ENCODE peak calls at places on chromosome 10, in seven cellular contexts. C is hippocampal formation; H is CD8-positive, alpha-beta T cell; U is AG20443; B is Right ventricle myocardium inferior; Y is AML-193; Z is nephron progenitor cell. F is an unnamed sample.

GRCh38 chr10:22338260-22338894 is 6.9 kb upstream of the SPAG6 start:
- DNase-seq in C (no peak), H (no peak), U (no peak), B (no peak), Y (no peak), Z (no peak), F (no peak)

GRCh38 chr10:91071786-91072185 is 148.7 kb upstream of the PCGF5 start:
- DNase-seq in C (no peak), H (no peak), U (no peak), B (no peak), Y (no peak), Z (no peak), F (no peak)

GRCh38 chr10:62426086-62426485 is 51.9 kb downstream of the ZNF365 start:
- DNase-seq in C (no peak), H (no peak), U (no peak), B (no peak), Y (no peak), Z (no peak), F (no peak)

GRCh38 chr10:71766717-71767419 is 6.5 kb downstream of the VSIR start:
- DNase-seq in C (no peak), H (no peak), U (peak), B (peak), Y (no peak), Z (no peak), F (no peak)

GRCh38 chr10:24953350-24954074 is 1.1 kb upstream of the PRTFDC1 start:
- DNase-seq in C (no peak), H (no peak), U (peak), B (no peak), Y (no peak), Z (no peak), F (no peak)

GRCh38 chr10:50941629-50942028 is 56.2 kb upstream of the A1CF start:
- DNase-seq in C (no peak), H (no peak), U (no peak), B (no peak), Y (no peak), Z (no peak), F (no peak)

GRCh38 chr10:23512355-23513058 is 73.6 kb downstream of the OTUD1 start:
- DNase-seq in C (no peak), H (no peak), U (no peak), B (no peak), Y (peak), Z (no peak), F (no peak)

GRCh38 chr10:101062231-101063161 is 707 bp downstream of the KAZALD1 start:
- DNase-seq in C (no peak), H (peak), U (peak), B (peak), Y (peak), Z (peak), F (peak)

GRCh38 chr10:125460326-125460725 is 222.6 kb downstream of the TEX36 start:
- DNase-seq in C (no peak), H (no peak), U (no peak), B (no peak), Y (no peak), Z (no peak), F (no peak)

GRCh38 chr10:22022257-22023051 is 18.9 kb upstream of the DNAJC1 start:
- DNase-seq in C (no peak), H (peak), U (no peak), B (no peak), Y (no peak), Z (no peak), F (peak)

GRCh38 chr10:97543025-97543546 is 29.5 kb upstream of the ANKRD2 start:
- DNase-seq in C (peak), H (peak), U (peak), B (peak), Y (peak), Z (no peak), F (no peak)

GRCh38 chr10:91642831-91643692 is 10.2 kb upstream of the PPP1R3C start:
- DNase-seq in C (no peak), H (no peak), U (peak), B (no peak), Y (no peak), Z (no peak), F (no peak)

GRCh38 chr10:79185067-79185774 is 116.5 kb downstream of the ZMIZ1 start:
- DNase-seq in C (no peak), H (no peak), U (no peak), B (peak), Y (no peak), Z (no peak), F (no peak)

GRCh38 chr10:103295391-103296044 is 18.6 kb downstream of the INA start:
- DNase-seq in C (no peak), H (no peak), U (peak), B (no peak), Y (no peak), Z (no peak), F (no peak)

GRCh38 chr10:63699785-63700184 is 178.6 kb downstream of the REEP3 start:
- DNase-seq in C (no peak), H (no peak), U (no peak), B (no peak), Y (no peak), Z (no peak), F (no peak)

GRCh38 chr10:132305654-132306340 is 2.0 kb downstream of the STK32C start:
- DNase-seq in C (no peak), H (no peak), U (no peak), B (no peak), Y (no peak), Z (no peak), F (no peak)

GRCh38 chr10:84706875-84707274 is 378.5 kb downstream of the CCSER2 start:
- DNase-seq in C (no peak), H (no peak), U (peak), B (no peak), Y (no peak), Z (no peak), F (no peak)

GRCh38 chr10:129373718-129374117 is 93.3 kb upstream of the MGMT start:
- DNase-seq in C (no peak), H (no peak), U (no peak), B (no peak), Y (no peak), Z (no peak), F (no peak)

GRCh38 chr10:15558136-15558535 is 161.6 kb downstream of the ITGA8 start:
- DNase-seq in C (no peak), H (no peak), U (peak), B (no peak), Y (no peak), Z (no peak), F (no peak)

GRCh38 chr10:4498763-4499251 is 327.2 kb upstream of the AKR1E2 start:
- DNase-seq in C (peak), H (no peak), U (peak), B (no peak), Y (no peak), Z (no peak), F (no peak)

GRCh38 chr10:80945267-80945880 is 407.7 kb downstream of the SH2D4B start:
- DNase-seq in C (no peak), H (no peak), U (no peak), B (no peak), Y (no peak), Z (no peak), F (no peak)

GRCh38 chr10:33832124-33832787 is 497.8 kb upstream of the NRP1 start:
- DNase-seq in C (peak), H (no peak), U (no peak), B (no peak), Y (no peak), Z (no peak), F (no peak)

GRCh38 chr10:79422178-79422892 is 23.1 kb downstream of the ZCCHC24 start:
- DNase-seq in C (no peak), H (no peak), U (peak), B (peak), Y (no peak), Z (peak), F (no peak)

GRCh38 chr10:101896466-101896865 is 52.9 kb upstream of the KCNIP2 start:
- DNase-seq in C (no peak), H (no peak), U (no peak), B (no peak), Y (no peak), Z (no peak), F (no peak)

GRCh38 chr10:12067336-12067735 is 1.4 kb upstream of the DHTKD1 start:
- DNase-seq in C (no peak), H (no peak), U (peak), B (no peak), Y (no peak), Z (no peak), F (no peak)

GRCh38 chr10:59337254-59337653 is 25.1 kb downstream of the FAM13C start:
- DNase-seq in C (peak), H (no peak), U (peak), B (no peak), Y (no peak), Z (no peak), F (no peak)

GRCh38 chr10:18157909-18158308 is 17.7 kb downstream of the CACNB2 start:
- DNase-seq in C (no peak), H (no peak), U (peak), B (no peak), Y (no peak), Z (no peak), F (no peak)